ENCODE peak calls at places on chromosome 1, in six cellular contexts. W is SK-N-SH, B is K562, Q is IMR-90, X is HepG2, E is GM12878. T is an unnamed sample.

GRCh38 chr1:177800386-177801058 is 169.3 kb downstream of the SEC16B start:
- DNase-seq in W (no peak), B (no peak), Q (peak), X (no peak), E (peak), T (no peak)

GRCh38 chr1:20640183-20640597 is 6.9 kb downstream of the PINK1 start:
- DNase-seq in W (peak), B (peak), Q (peak), X (peak), E (peak), T (peak)

GRCh38 chr1:903721-904270 is 19.9 kb upstream of the SAMD11 start:
- DNase-seq in W (no peak), B (no peak), Q (no peak), X (no peak), E (no peak), T (no peak)

GRCh38 chr1:229155472-229155871 is 115.4 kb upstream of the RAB4A start:
- DNase-seq in W (no peak), B (no peak), Q (no peak), X (no peak), E (no peak), T (no peak)

GRCh38 chr1:30727796-30728195 is 4.4 kb upstream of the MATN1 start:
- DNase-seq in W (no peak), B (peak), Q (peak), X (no peak), E (no peak), T (no peak)

GRCh38 chr1:145689922-145690321 is 17.2 kb downstream of the PDZK1 start:
- DNase-seq in W (no peak), B (no peak), Q (no peak), X (no peak), E (no peak), T (no peak)

GRCh38 chr1:158516966-158517365 is 37.2 kb downstream of the OR6Y1 start:
- DNase-seq in W (no peak), B (no peak), Q (no peak), X (no peak), E (no peak), T (no peak)

GRCh38 chr1:39900662-39901485 is 843 bp downstream of the MYCL start:
- DNase-seq in W (peak), B (peak), Q (peak), X (no peak), E (no peak), T (no peak)

GRCh38 chr1:26731233-26731902 is 35.6 kb downstream of the ARID1A start:
- DNase-seq in W (no peak), B (no peak), Q (no peak), X (no peak), E (no peak), T (no peak)

GRCh38 chr1:68049941-68050878 is at the start of gene DIRAS3:
- DNase-seq in W (peak), B (no peak), Q (peak), X (no peak), E (no peak), T (peak)

GRCh38 chr1:20603473-20604464 is 14.9 kb downstream of the CDA start:
- DNase-seq in W (no peak), B (no peak), Q (peak), X (peak), E (no peak), T (peak)

GRCh38 chr1:156750932-156751723 is at the start of gene HDGF:
- DNase-seq in W (peak), B (peak), Q (no peak), X (no peak), E (no peak), T (no peak)

GRCh38 chr1:145991799-145992412 is 4.5 kb downstream of the TXNIP start:
- DNase-seq in W (no peak), B (no peak), Q (no peak), X (no peak), E (no peak), T (no peak)

GRCh38 chr1:234896477-234897364 is 231.9 kb downstream of the TOMM20 start:
- DNase-seq in W (no peak), B (no peak), Q (peak), X (no peak), E (no peak), T (no peak)

DNA sequence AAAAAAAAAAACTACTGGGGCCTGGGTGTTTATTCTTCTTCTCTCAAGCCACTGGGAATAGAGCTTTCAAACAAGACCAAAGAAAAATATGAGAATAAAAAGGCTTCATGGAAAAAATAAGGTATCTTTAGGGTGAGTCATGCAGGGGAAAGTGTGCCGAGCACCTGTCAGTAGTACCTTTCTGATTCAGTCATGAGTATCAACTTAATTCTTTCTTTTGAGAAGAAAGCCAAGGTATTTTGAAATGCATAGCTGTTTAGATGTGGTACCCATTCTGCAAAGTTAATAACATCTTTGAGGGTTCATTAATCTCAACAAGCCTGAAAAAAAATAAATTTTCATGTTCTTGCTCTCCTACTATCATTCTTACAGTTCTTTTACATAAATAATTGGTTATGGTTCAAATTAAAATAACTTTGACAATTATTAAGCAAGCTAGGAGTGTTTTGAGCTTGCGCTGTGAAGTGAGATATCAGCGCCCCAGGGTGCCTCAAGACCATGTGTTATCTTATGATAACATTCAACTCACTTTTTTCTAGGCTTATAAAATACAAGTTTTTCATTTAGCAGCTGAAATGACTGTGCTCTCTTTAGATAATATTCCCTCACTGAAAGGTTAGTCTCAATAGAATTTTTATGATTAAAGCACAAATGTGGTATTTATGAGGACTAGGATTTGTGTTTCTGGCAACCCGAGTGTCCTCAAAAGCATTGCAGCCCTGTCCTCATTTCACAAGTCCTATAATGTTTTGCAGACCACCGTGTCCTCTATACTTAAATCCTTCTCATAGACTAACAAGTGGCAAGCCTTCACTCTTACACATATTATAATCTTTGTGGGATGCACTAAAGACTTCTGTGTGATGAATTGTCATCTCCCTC is 138.6 kb downstream of the SLC44A5 start:
- DNase-seq in W (no peak), B (peak), Q (no peak), X (no peak), E (no peak), T (no peak)
- TF ChIP-seq SMC3 in W (no peak), B (no peak), Q (no peak), X (no peak), E (no peak), T (no peak)

GRCh38 chr1:226619031-226619430 is 70.5 kb downstream of the STUM start:
- DNase-seq in W (no peak), B (no peak), Q (no peak), X (no peak), E (no peak), T (no peak)

GRCh38 chr1:226617109-226617508 is 68.5 kb downstream of the STUM start:
- DNase-seq in W (no peak), B (no peak), Q (no peak), X (no peak), E (no peak), T (no peak)

GRCh38 chr1:226615876-226616275 is 67.3 kb downstream of the STUM start:
- DNase-seq in W (no peak), B (no peak), Q (no peak), X (no peak), E (no peak), T (no peak)

GRCh38 chr1:226616636-226617035 is 68.1 kb downstream of the STUM start:
- DNase-seq in W (no peak), B (no peak), Q (no peak), X (no peak), E (no peak), T (no peak)

GRCh38 chr1:226618380-226618779 is 69.8 kb downstream of the STUM start:
- DNase-seq in W (no peak), B (no peak), Q (no peak), X (no peak), E (no peak), T (no peak)
- TF ChIP-seq SMC3 in W (no peak), B (no peak), Q (no peak), X (no peak), E (no peak), T (no peak)

GRCh38 chr1:213387380-213388015 is 336.5 kb downstream of the RPS6KC1 start:
- DNase-seq in W (no peak), B (no peak), Q (no peak), X (peak), E (no peak), T (no peak)

GRCh38 chr1:213388199-213388598 is 337.2 kb downstream of the RPS6KC1 start:
- DNase-seq in W (no peak), B (no peak), Q (no peak), X (no peak), E (no peak), T (no peak)

GRCh38 chr1:213385806-213386324 is 334.8 kb downstream of the RPS6KC1 start:
- DNase-seq in W (no peak), B (no peak), Q (no peak), X (peak), E (no peak), T (no peak)

GRCh38 chr1:213391445-213391844 is 340.4 kb downstream of the RPS6KC1 start:
- DNase-seq in W (no peak), B (no peak), Q (no peak), X (no peak), E (no peak), T (no peak)

DNA sequence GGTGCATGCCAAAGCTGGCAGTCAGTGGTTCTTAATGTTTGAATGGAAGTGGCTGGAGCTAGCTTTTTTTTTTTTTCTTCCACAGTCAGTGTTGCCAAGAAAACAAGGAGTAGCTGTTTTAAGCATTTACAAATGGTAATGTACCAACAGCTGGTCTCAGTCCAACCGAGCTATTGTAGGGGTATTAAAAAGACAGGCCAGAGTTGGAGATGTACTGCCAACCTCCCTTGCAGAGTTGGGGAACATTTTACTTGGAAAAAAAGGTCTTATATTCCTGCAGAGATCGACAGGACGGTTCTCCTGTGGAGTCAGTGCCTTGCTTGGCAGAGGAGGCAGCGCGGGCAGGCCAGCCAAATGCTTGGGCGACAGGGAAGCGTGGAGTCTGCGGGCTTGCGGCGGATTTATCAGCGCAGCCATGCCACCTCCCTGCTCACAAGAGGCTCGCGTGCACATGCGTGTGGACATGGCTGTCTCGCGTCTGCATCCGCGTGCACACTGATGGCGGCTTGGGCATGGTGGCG is 338.1 kb downstream of the RPS6KC1 start:
- DNase-seq in W (no peak), B (no peak), Q (no peak), X (no peak), E (no peak), T (no peak)
- TF ChIP-seq SMC3 in W (no peak), B (no peak), Q (no peak), X (no peak), E (no peak), T (no peak)

DNA sequence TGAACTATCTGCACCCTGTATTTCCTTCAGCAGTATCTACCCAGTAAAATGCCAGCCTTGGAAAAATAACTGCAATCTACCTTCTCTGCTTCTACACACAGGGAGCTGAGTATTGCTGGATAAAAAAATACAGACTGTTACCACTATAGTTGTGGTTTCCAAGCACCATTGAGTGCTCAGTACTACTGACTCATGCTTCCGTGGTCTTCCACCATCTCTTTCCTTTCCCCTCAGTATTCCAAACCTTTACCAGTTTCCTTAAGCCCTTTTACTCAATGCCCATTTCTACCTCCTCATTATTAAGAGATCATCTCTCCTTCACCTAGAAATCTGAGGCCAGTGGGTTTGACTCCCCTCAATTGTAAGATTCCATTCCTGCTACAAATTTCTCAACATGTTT is 23.8 kb downstream of the GLMN start:
- DNase-seq in W (no peak), B (no peak), Q (peak), X (no peak), E (no peak), T (no peak)
- TF ChIP-seq SMC3 in W (no peak), B (no peak), Q (no peak), X (no peak), E (no peak), T (no peak)

GRCh38 chr1:71638081-71638766 is 557.4 kb upstream of the ZRANB2 start:
- DNase-seq in W (no peak), B (no peak), Q (peak), X (no peak), E (no peak), T (no peak)
- TF ChIP-seq SMC3 in W (no peak), B (no peak), Q (no peak), X (no peak), E (no peak), T (no peak)

DNA sequence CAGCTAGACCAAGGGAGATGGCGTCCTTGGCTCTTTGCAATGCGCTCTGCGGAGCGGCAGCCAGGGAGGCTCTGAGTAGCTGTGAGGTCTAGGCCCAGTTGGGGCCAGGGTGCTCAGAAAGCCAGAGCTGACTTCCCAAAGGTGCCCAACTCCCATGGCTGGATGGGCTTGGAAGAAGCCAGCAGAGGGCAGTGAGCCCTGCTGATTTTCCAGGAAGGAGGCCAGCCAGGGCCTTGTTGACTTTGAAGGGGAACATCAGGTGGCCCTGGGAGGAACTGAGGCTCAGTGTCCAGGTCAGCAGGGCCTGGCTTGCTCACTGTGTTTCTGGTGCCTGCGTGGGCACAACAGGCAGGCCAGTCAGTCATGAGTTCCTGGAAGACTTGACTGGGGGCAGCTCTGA is 27.1 kb downstream of the CDCP2 start:
- DNase-seq in W (no peak), B (no peak), Q (peak), X (peak), E (no peak), T (peak)
- TF ChIP-seq SMC3 in W (peak), B (no peak), Q (peak), X (peak), E (no peak), T (peak)

DNA sequence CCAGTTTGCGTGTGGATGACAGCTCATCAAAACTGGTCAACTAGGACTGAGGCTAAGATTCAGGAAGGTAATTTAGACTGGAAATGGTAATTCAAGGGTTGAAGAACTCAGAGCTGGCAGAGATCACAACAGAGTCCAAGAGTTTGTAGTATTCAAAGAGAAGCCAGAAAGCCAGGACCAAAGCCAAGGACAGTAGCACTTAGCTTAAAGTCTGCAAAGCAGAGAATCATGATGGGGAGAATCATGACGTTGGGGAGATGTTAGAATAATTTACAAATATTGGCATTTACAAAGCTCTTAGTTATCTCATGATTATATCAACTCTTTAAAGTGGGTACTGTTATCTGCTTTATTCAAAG is 32.6 kb downstream of the RNF11 start:
- DNase-seq in W (no peak), B (no peak), Q (no peak), X (no peak), E (no peak), T (no peak)
- TF ChIP-seq SMC3 in W (no peak), B (no peak), Q (no peak), X (no peak), E (no peak), T (no peak)

DNA sequence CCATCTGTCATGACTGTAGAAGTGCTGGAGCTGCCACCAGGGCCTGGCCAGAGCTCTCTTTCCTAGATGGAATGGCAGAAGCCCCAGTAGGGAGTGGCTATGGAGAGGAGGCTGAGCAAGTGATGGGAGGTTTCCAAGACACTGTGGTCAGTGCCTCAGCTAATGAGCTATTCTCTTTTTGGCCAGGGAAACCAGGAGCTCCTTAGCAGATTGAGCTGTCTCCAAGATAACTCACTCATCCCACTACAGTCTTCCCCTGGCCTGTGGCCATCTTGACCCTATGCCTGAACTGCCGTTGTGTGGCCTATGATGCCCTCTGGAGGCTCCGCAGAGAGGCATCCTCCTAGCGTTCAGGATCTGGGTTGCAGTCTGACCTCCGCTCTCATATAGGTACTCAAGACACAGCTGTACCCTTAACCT is 60.5 kb downstream of the ERI3 start:
- DNase-seq in W (peak), B (peak), Q (peak), X (peak), E (no peak), T (peak)
- TF ChIP-seq SMC3 in W (peak), B (peak), Q (peak), X (peak), E (no peak), T (no peak)